ENCODE peak calls at places on chromosomes 5 and 9, in four cellular contexts. Z is mesendoderm, K is gastrocnemius medialis, M is fibroblast of mammary gland. L is an unnamed sample.

GRCh38 chr9:95049761-95050160 is 267.7 kb downstream of the FANCC start:
- DNase-seq in K (no peak), Z (no peak), M (no peak), L (no peak)

GRCh38 chr5:147431586-147431985 is 78.3 kb downstream of the DPYSL3 start:
- DNase-seq in Z (peak; percentile 23), K (no peak), M (no peak), L (no peak)

GRCh38 chr9:128555180-128555721 is 2.9 kb downstream of the SPTAN1 start:
- DNase-seq in M (peak; percentile 47), Z (peak; percentile 96), K (no peak), L (peak; percentile 62)

GRCh38 chr5:16464664-16465543 is 696 bp downstream of the ZNF622 start:
- DNase-seq in K (no peak), Z (no peak), M (no peak), L (no peak)

GRCh38 chr9:38641142-38641541 is 20.7 kb upstream of the ANKRD18A start:
- DNase-seq in K (no peak), M (no peak), Z (no peak), L (no peak)

GRCh38 chr5:131677115-131677514 is 42.1 kb upstream of the RAPGEF6 start:
- DNase-seq in Z (no peak), M (no peak), K (no peak), L (no peak)

GRCh38 chr9:33136721-33137120 is 30.4 kb downstream of the B4GALT1 start:
- DNase-seq in Z (no peak), M (no peak), K (no peak), L (no peak)

GRCh38 chr5:167245871-167246270 is 1045.6 kb upstream of the WWC1 start:
- DNase-seq in Z (peak; percentile 61), K (no peak), M (peak; percentile 16), L (no peak)

GRCh38 chr9:136267261-136268111 is 21.9 kb upstream of the QSOX2 start:
- DNase-seq in K (peak; percentile 32), M (peak; percentile 78), Z (peak; percentile 90), L (peak; percentile 66)

GRCh38 chr5:2529371-2530100 is 221.9 kb downstream of the IRX2 start:
- DNase-seq in K (no peak), M (no peak), Z (no peak), L (no peak)

GRCh38 chr9:133133680-133134418 is 12.8 kb upstream of the RALGDS start:
- DNase-seq in K (peak; percentile 95), M (peak; percentile 95), Z (peak; percentile 98), L (peak; percentile 97)

GRCh38 chr5:74919487-74919886 is 53.3 kb upstream of the FAM169A start:
- DNase-seq in Z (peak; percentile 72), M (peak; percentile 74), K (no peak), L (peak; percentile 36)

GRCh38 chr9:99822596-99823391 is 1.1 kb downstream of the NR4A3 start:
- DNase-seq in M (peak; percentile 39), Z (peak; percentile 89), K (no peak), L (peak; percentile 53)

GRCh38 chr5:139707445-139708003 is 59.4 kb downstream of the CXXC5 start:
- DNase-seq in K (no peak), Z (peak; percentile 87), M (no peak), L (no peak)

GRCh38 chr5:55104966-55105701 is 2.7 kb downstream of the GZMA start:
- DNase-seq in Z (no peak), K (no peak), M (no peak), L (no peak)

DNA sequence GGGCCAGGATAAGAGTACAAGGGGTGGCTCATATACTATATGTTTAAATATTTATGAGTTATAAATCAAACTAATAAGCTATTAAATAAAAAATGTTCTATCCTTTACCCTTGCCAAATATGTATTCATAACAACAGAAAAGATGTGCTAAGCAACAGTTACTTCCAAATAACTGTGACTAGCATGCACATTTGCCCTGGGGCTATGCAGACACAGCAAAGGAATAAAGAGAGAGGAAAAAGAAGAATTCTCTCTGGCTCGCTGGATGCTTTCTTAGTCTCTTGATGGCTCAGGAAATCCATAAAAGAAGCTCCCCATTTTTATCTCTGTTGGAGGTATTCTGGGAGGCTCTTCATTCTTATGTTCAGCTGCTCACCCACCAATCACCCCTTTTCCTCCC is 182.4 kb upstream of the ATP10B start:
- DNase-seq in Z (peak; percentile 1), K (no peak), M (no peak), L (no peak)
- H3K4me3 ChIP-seq in Z (no peak overlapping the region), K (no peak overlapping the region), M (no peak overlapping the region), L (no peak overlapping the region)

GRCh38 chr5:82384025-82384750 is 106.0 kb upstream of the RPS23 start:
- DNase-seq in M (no peak), Z (no peak), K (no peak), L (no peak)
- H3K4me3 ChIP-seq in M (no peak overlapping the region), Z (no peak overlapping the region), K (no peak overlapping the region), L (no peak overlapping the region)

GRCh38 chr5:43020294-43020711 is 19.8 kb downstream of the ANXA2R start:
- DNase-seq in Z (peak; percentile 67), M (peak; percentile 26), K (no peak), L (no peak)

GRCh38 chr5:43016217-43016779 is 23.8 kb downstream of the ANXA2R start:
- DNase-seq in M (no peak), Z (peak; percentile 53), K (no peak), L (no peak)

GRCh38 chr5:43017438-43017820 is 22.7 kb downstream of the ANXA2R start:
- DNase-seq in Z (peak; percentile 67), M (peak; percentile 50), K (no peak), L (no peak)

GRCh38 chr5:43019615-43020293 is 20.4 kb downstream of the ANXA2R start:
- DNase-seq in M (peak; percentile 75), K (peak; percentile 53), Z (peak; percentile 95), L (peak; percentile 85)

GRCh38 chr5:43019293-43019614 is 20.9 kb downstream of the ANXA2R start:
- DNase-seq in Z (no peak), K (no peak), M (no peak), L (no peak)
- H3K4me3 ChIP-seq in Z (peak overlapping the region; percentile 1), K (peak overlapping the region; percentile 68), M (peak overlapping the region; percentile 57), L (peak overlapping the region; percentile 66)

GRCh38 chr9:37025381-37026084 is 8.5 kb downstream of the PAX5 start:
- DNase-seq in Z (peak; percentile 18), M (no peak), K (no peak), L (no peak)
- H3K4me3 ChIP-seq in Z (no peak overlapping the region), M (no peak overlapping the region), K (peak overlapping the region; percentile 44), L (no peak overlapping the region)

GRCh38 chr9:134533850-134534585 is 107.6 kb upstream of the COL5A1 start:
- DNase-seq in K (no peak), Z (no peak), M (peak; percentile 42), L (no peak)
- H3K4me3 ChIP-seq in K (no peak overlapping the region), Z (no peak overlapping the region), M (no peak overlapping the region), L (peak overlapping the region; percentile 9)

DNA sequence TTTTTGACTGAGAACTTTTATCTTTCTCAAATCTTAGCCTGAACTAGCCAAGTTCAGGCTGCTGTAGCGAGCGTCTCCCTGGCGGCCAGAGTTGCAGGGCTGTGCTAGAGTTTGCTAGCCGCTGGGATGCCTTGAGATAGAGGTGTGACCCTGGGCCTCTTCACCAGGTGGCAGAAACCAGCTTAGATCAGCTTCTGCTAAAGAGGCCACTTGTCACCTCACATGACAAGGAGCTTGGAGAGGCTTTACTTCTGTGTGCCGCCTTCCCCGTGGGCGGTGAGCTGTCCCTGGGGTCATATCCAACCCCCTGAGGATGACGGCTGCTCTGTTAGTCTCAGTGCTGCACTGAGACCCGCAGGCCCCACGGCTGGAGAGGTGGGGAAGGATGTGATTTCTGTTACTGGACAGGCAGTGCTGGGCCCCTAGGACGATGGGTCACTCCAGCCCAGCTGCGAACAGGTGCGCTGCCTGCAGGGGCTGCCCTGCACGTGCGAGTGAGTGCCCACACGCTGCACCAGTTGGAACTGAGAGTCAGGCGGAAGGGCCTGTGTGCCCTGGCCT is 63.7 kb downstream of the EHMT1 start:
- DNase-seq in K (no peak), M (no peak), Z (peak; percentile 76), L (no peak)
- H3K4me3 ChIP-seq in K (no peak overlapping the region), M (no peak overlapping the region), Z (no peak overlapping the region), L (no peak overlapping the region)

GRCh38 chr5:142798099-142798768 is 28.1 kb downstream of the ARHGAP26 start:
- DNase-seq in M (no peak), K (no peak), Z (no peak), L (no peak)
- H3K4me3 ChIP-seq in M (no peak overlapping the region), K (no peak overlapping the region), Z (no peak overlapping the region), L (no peak overlapping the region)